ENCODE peak calls at places on chromosome 4, in eight cellular contexts. I is stimulated activated CD4-positive, alpha-beta T cell treated with anti-CD3 and anti-CD28 coated beads, Interleukin-12 subunit alpha, Interleukin-12 subunit beta, amount 100 ng/mL, for 48 hours; R is tibial artery; Q is activated B cell treated with CpG ODN at 0.5 μM for 24 hours; F is substantia nigra; G is NCI-H748 treated with DMSO at 0.1 percent for 48 hours; H is Right ventricle myocardium superior; D is stimulated activated CD8-positive, alpha-beta memory T cell treated with anti-CD3 and anti-CD28 coated beads, Interleukin-4, amount 100 ng/mL, for 4 hours. J is an unnamed sample.

GRCh38 chr4:1012031-1012739 is 759 bp downstream of the FGFRL1 start:
- DNase-seq in I (no peak), R (no peak), Q (no peak), F (no peak), G (no peak), H (no peak), D (no peak), J (peak; percentile 26)

GRCh38 chr4:4248885-4249203 is 821 bp upstream of the TMEM128 start:
- DNase-seq in I (no peak), R (no peak), Q (no peak), F (no peak), G (no peak), H (no peak), D (no peak), J (no peak)

GRCh38 chr4:39046243-39046642 is 14.0 kb upstream of the TMEM156 start:
- DNase-seq in I (no peak), R (no peak), Q (no peak), F (no peak), G (no peak), H (no peak), D (no peak), J (no peak)

GRCh38 chr4:81470456-81471327 is 1.0 kb downstream of the RASGEF1B start:
- DNase-seq in I (no peak), R (peak; percentile 72), Q (peak; percentile 53), F (peak; percentile 28), G (peak; percentile 43), H (peak; percentile 61), D (no peak), J (peak; percentile 29)

GRCh38 chr4:3756343-3757059 is 9.7 kb upstream of the ADRA2C start:
- DNase-seq in I (no peak), R (no peak), Q (no peak), F (no peak), G (no peak), H (no peak), D (no peak), J (no peak)

GRCh38 chr4:26583538-26583864 is 383 bp upstream of the TBC1D19 start:
- DNase-seq in I (no peak), R (no peak), Q (no peak), F (no peak), G (peak; percentile 47), H (no peak), D (no peak), J (no peak)

GRCh38 chr4:74374128-74374527 is 9.2 kb downstream of the EREG start:
- DNase-seq in I (no peak), R (no peak), Q (no peak), F (no peak), G (no peak), H (no peak), D (no peak), J (no peak)

GRCh38 chr4:98092833-98093439 is 50.3 kb downstream of the STPG2 start:
- DNase-seq in I (no peak), R (no peak), Q (no peak), F (no peak), G (no peak), H (no peak), D (no peak), J (no peak)

GRCh38 chr4:108683479-108683878 is 33.1 kb downstream of the OSTC start:
- DNase-seq in I (no peak), R (no peak), Q (no peak), F (no peak), G (no peak), H (no peak), D (no peak), J (no peak)

GRCh38 chr4:144862221-144862620 is 216.3 kb downstream of the HHIP start:
- DNase-seq in I (no peak), R (no peak), Q (no peak), F (no peak), G (no peak), H (no peak), D (no peak), J (no peak)

GRCh38 chr4:7918981-7919380 is 20.7 kb downstream of the AFAP1 start:
- DNase-seq in I (no peak), R (no peak), Q (no peak), F (no peak), G (no peak), H (no peak), D (no peak), J (no peak)

GRCh38 chr4:52594961-52595360 is 64.1 kb downstream of the USP46 start:
- DNase-seq in I (no peak), R (no peak), Q (no peak), F (no peak), G (no peak), H (no peak), D (no peak), J (no peak)

GRCh38 chr4:134552063-134552462 is 350.5 kb upstream of the PABPC4L start:
- DNase-seq in I (no peak), R (no peak), Q (no peak), F (no peak), G (no peak), H (no peak), D (no peak), J (no peak)

J was measured in activated gamma-delta T cell treated with Interleukin-2 at 50 U/mL for 16 hours.